ENCODE peak calls at places on chromosomes 3 and 15, in five cellular contexts. A is CD4-positive, CD25-positive, alpha-beta regulatory T cell; I is Peyer's patch; W is SK-N-SH; G is endodermal cell. F is an unnamed sample.

GRCh38 chr3:158050461-158050860 is 55.8 kb downstream of the SHOX2 start:
- DNase-seq in I (no peak), W (no peak), G (no peak), A (no peak), F (no peak)

GRCh38 chr15:47027322-47027946 is 689.9 kb upstream of the SEMA6D start:
- DNase-seq in I (no peak), W (peak; percentile 5), A (no peak), G (peak; percentile 59), F (no peak)

GRCh38 chr3:34012102-34012461 is 213.7 kb downstream of the PDCD6IP start:
- DNase-seq in G (no peak), I (peak; percentile 50), W (peak; percentile 18), A (no peak), F (no peak)

GRCh38 chr3:151483961-151484360 is 23.1 kb upstream of the IGSF10 start:
- DNase-seq in G (peak; percentile 74), W (no peak), I (no peak), A (no peak), F (no peak)

GRCh38 chr3:13955084-13955483 is 75.2 kb upstream of the WNT7A start:
- DNase-seq in I (no peak), A (no peak), W (no peak), G (no peak), F (no peak)

GRCh38 chr15:93072440-93073394 is 16.3 kb downstream of the RGMA start:
- DNase-seq in W (peak; percentile 95), I (peak; percentile 58), G (peak; percentile 95), A (no peak), F (peak; percentile 90)

GRCh38 chr3:128194843-128195242 is 41.6 kb downstream of the EEFSEC start:
- DNase-seq in I (no peak), A (no peak), W (peak; percentile 48), G (no peak), F (peak; percentile 44)

GRCh38 chr15:44034933-44035624 is 160.0 kb downstream of the FRMD5 start:
- DNase-seq in W (no peak), G (no peak), I (no peak), A (no peak), F (peak; percentile 20)

GRCh38 chr3:187739125-187739560 is 6.1 kb downstream of the BCL6 start:
- DNase-seq in I (no peak), A (no peak), W (no peak), G (peak; percentile 82), F (peak; percentile 51)

GRCh38 chr3:194130807-194131589 is 5.0 kb upstream of the HES1 start:
- DNase-seq in I (peak; percentile 68), W (no peak), G (peak; percentile 72), A (peak; percentile 75), F (no peak)

GRCh38 chr3:75136100-75136897 is 521.8 kb upstream of the CNTN3 start:
- DNase-seq in A (no peak), I (no peak), W (no peak), G (no peak), F (no peak)

GRCh38 chr3:94036909-94037507 is 8.6 kb upstream of the STX19 start:
- DNase-seq in G (no peak), A (peak; percentile 29), I (no peak), W (peak; percentile 46), F (no peak)

GRCh38 chr3:68249265-68249664 is 594.9 kb upstream of the SUCLG2 start:
- DNase-seq in W (no peak), G (no peak), A (peak; percentile 2), I (no peak), F (no peak)

GRCh38 chr3:64631951-64632350 is 55.8 kb downstream of the ADAMTS9 start:
- DNase-seq in G (no peak), W (no peak), I (no peak), A (no peak), F (no peak)

GRCh38 chr15:79283252-79284048 is 928 bp downstream of the ANKRD34C start:
- DNase-seq in A (peak; percentile 8), G (peak; percentile 92), I (no peak), W (peak; percentile 69), F (peak; percentile 35)

GRCh38 chr15:78212546-78213424 is 21.6 kb downstream of the ACSBG1 start:
- DNase-seq in W (peak; percentile 58), G (peak; percentile 69), I (peak; percentile 90), A (no peak), F (peak; percentile 85)

GRCh38 chr3:22269827-22270226 is 518.8 kb upstream of the ZNF385D start:
- DNase-seq in W (no peak), G (no peak), A (no peak), I (no peak), F (no peak)

GRCh38 chr3:64462203-64463120 is 225.3 kb downstream of the ADAMTS9 start:
- DNase-seq in W (no peak), A (no peak), G (peak; percentile 22), I (no peak), F (no peak)

GRCh38 chr15:34365073-34365825 is 1.7 kb downstream of the LPCAT4 start:
- DNase-seq in A (peak; percentile 13), I (no peak), G (no peak), W (no peak), F (no peak)

GRCh38 chr3:186476044-186476468 is 68.1 kb downstream of the CRYGS start:
- DNase-seq in W (peak; percentile 41), I (no peak), A (no peak), G (peak; percentile 52), F (no peak)

GRCh38 chr15:77631790-77632551 is 741 bp downstream of the LINGO1 start:
- DNase-seq in A (no peak), G (peak; percentile 88), W (no peak), I (no peak), F (no peak)

GRCh38 chr3:152964901-152965609 is 130.1 kb downstream of the P2RY1 start:
- DNase-seq in I (no peak), G (no peak), W (no peak), A (no peak), F (no peak)

GRCh38 chr15:72859757-72860145 is 76.2 kb upstream of the ADPGK start:
- DNase-seq in A (no peak), G (no peak), I (no peak), W (no peak), F (no peak)

GRCh38 chr3:79018671-79019136 is 749.1 kb downstream of the ROBO1 start:
- DNase-seq in G (peak; percentile 87), I (peak; percentile 62), W (peak; percentile 83), A (peak; percentile 6), F (peak; percentile 61)

GRCh38 chr15:52143862-52144261 is 31.3 kb upstream of the BCL2L10 start:
- DNase-seq in W (no peak), I (no peak), G (peak; percentile 62), A (no peak), F (no peak)

GRCh38 chr3:69403406-69403934 is 17.6 kb upstream of the FRMD4B start:
- DNase-seq in I (no peak), G (no peak), W (no peak), A (no peak), F (no peak)

GRCh38 chr3:39428745-39429201 is 22.3 kb downstream of the RPSA start:
- DNase-seq in W (peak; percentile 25), I (no peak), A (no peak), G (peak; percentile 47), F (peak; percentile 71)

DNA sequence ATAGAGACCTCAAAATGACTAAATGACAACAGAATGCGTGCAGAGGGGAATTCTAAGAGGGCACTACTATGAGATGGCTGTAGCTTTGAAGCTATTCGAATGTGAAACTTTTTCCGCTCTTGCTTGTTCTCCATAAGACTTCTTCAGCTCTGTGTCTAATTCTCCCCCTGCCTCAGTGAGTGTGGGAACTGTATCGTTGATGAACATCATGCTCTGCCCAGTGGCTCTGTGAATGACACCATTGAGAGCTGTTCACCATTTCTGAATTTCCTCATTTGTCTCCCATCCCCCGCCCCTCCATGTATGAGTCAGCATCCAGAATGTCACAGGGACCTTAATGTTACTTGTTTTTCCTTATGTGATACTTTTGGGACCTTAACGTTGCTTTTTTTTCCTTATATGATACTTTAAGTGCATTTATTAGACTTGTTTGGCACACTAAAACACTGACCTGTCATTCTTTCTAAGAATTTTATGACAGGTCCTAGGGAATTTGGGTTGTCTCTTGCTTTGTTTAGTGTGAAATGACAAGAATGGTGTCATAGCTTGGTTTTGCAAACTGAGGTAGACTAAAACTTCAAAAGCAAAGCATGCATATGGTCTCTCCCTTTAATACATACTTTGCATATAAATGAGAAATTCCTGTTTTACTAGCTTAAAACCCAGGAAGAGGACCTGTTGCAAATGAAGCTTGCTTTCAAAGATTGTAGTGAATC is 99.6 kb downstream of the FNDC3B start:
- DNase-seq in A (peak; percentile 57), G (peak; percentile 68), I (peak; percentile 81), W (no peak), F (peak; percentile 56)
- H3K4me1 ChIP-seq in A (peaks cover 38% of the 10 kb centered on the region), G (peaks cover 40% of the 10 kb centered on the region), I (no peaks in the 10 kb centered on the region), W (peaks cover 72% of the 10 kb centered on the region), F (peaks cover 75% of the 10 kb centered on the region)

DNA sequence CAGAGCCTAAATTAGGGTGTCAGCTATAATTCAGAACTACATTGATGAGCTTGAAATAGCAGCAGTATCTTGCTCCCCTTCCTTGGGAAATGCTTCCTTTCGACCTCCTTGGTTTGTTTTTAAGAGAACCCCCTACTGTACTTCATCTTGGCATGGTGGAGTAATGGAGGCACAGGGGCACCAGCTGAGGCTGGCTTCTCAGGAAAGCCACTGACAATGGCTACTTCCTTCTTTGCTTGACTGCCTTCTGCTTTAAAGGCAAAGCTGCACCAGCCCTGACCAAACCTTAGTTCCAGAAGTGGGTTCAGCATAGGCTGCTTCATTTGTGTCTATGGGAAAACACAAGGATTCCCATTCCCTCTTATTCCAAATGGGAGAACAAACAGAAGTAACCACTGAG is 1.5 kb upstream of the FBXL22 start:
- DNase-seq in G (no peak), A (no peak), I (no peak), W (no peak), F (no peak)
- H3K4me1 ChIP-seq in G (peaks cover 11% of the 10 kb centered on the region), A (peaks cover 15% of the 10 kb centered on the region), I (peaks cover 7% of the 10 kb centered on the region), W (peaks cover 3% of the 10 kb centered on the region), F (peaks cover 26% of the 10 kb centered on the region)

GRCh38 chr3:146679191-146679590 is 74.0 kb upstream of the PLSCR5 start:
- DNase-seq in I (no peak), W (no peak), A (no peak), G (no peak), F (no peak)

GRCh38 chr3:146685050-146685814 is 80.1 kb upstream of the PLSCR5 start:
- DNase-seq in G (no peak), A (no peak), I (no peak), W (no peak), F (no peak)

GRCh38 chr3:146682176-146682575 is 77.0 kb upstream of the PLSCR5 start:
- DNase-seq in A (no peak), I (no peak), W (no peak), G (no peak), F (no peak)

GRCh38 chr3:146679995-146680394 is 74.8 kb upstream of the PLSCR5 start:
- DNase-seq in G (no peak), A (no peak), W (no peak), I (no peak), F (no peak)

DNA sequence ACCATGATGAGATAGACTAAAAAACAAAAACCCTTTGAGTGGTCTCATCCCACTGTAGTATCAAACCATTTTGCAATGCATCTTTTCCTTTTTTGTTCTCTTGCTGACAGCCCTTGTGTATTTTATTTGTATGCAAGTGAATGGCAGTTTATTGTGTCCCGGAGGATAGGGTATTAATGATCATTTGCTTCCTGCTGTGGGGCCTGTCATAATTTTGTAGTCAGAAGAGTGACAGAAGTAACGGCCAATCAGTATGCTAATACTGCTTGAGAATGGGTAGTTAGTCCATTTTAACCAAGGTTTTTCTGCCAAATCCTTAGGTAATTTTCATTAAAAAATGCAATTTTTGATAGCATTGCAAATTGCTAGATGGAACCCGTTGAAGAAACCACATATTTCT is 75.5 kb upstream of the PLSCR5 start:
- DNase-seq in A (no peak), G (no peak), W (no peak), I (no peak), F (no peak)
- H3K4me1 ChIP-seq in A (no peaks in the 10 kb centered on the region), G (no peaks in the 10 kb centered on the region), W (no peaks in the 10 kb centered on the region), I (no peaks in the 10 kb centered on the region), F (peaks cover 4% of the 10 kb centered on the region)

GRCh38 chr15:38211249-38211648 is 41.4 kb upstream of the SPRED1 start:
- DNase-seq in I (no peak), A (no peak), W (no peak), G (no peak), F (no peak)
- H3K4me1 ChIP-seq in I (no peaks in the 10 kb centered on the region), A (no peaks in the 10 kb centered on the region), W (no peaks in the 10 kb centered on the region), G (peaks cover under 1% of the 10 kb centered on the region), F (peaks cover 29% of the 10 kb centered on the region)

GRCh38 chr3:172315401-172316091 is 132.7 kb downstream of the GHSR start:
- DNase-seq in G (peak; percentile 64), W (no peak), I (peak; percentile 71), A (peak; percentile 56), F (no peak)
- H3K4me1 ChIP-seq in G (no peaks in the 10 kb centered on the region), W (peaks cover 40% of the 10 kb centered on the region), I (no peaks in the 10 kb centered on the region), A (no peaks in the 10 kb centered on the region), F (peaks cover 90% of the 10 kb centered on the region)